ENCODE peak calls at places on chromosomes 5 and 9, in eight cellular contexts. L is activated CD4-positive, alpha-beta T cell treated with anti-CD3 and anti-CD28 coated beads, Interleukin-2, amount 50 U/mL, for 1 hour; W is HT-29; N is AG08395; K is activated naive CD4-positive, alpha-beta T cell; Z is activated T-cell treated with anti-CD3 and anti-CD28 coated beads, Interleukin-2, amount 50 U/mL, for 72 hours; V is A172; S is activated naive CD8-positive, alpha-beta T cell treated with anti-CD3 and anti-CD28 coated beads, Interleukin-2, amount 10 ng/mL, durations not matched to agents 7 days and 5 days. M is an unnamed sample.

GRCh38 chr9:106622148-106622547 is 240.8 kb upstream of the ZNF462 start:
- DNase-seq in L (no peak), W (no peak), N (no peak), K (no peak), Z (no peak), V (no peak), S (no peak), M (no peak)

GRCh38 chr5:102809033-102809432 is 53.9 kb downstream of the PAM start:
- DNase-seq in L (no peak), W (no peak), N (no peak), K (no peak), Z (no peak), V (no peak), S (no peak), M (no peak)

GRCh38 chr9:89435315-89435823 is 62.5 kb downstream of the SEMA4D start:
- DNase-seq in L (no peak), W (peak), N (no peak), K (no peak), Z (no peak), V (no peak), S (no peak), M (no peak)

GRCh38 chr5:173178369-173178910 is 34.1 kb downstream of the BNIP1 start:
- DNase-seq in L (no peak), W (no peak), N (no peak), K (no peak), Z (no peak), V (no peak), S (no peak), M (no peak)

GRCh38 chr9:111036946-111037743 is 1.1 kb downstream of the LPAR1 start:
- DNase-seq in L (no peak), W (no peak), N (no peak), K (no peak), Z (no peak), V (no peak), S (no peak), M (no peak)

GRCh38 chr9:128043467-128043868 is 23.7 kb downstream of the NAIF1 start:
- DNase-seq in L (no peak), W (no peak), N (no peak), K (no peak), Z (no peak), V (no peak), S (no peak), M (no peak)

GRCh38 chr9:112858625-112859147 is 32.0 kb downstream of the SLC46A2 start:
- DNase-seq in L (no peak), W (no peak), N (peak), K (no peak), Z (no peak), V (no peak), S (no peak), M (no peak)

GRCh38 chr5:75601996-75602395 is 9.3 kb upstream of the ANKDD1B start:
- DNase-seq in L (no peak), W (no peak), N (no peak), K (no peak), Z (no peak), V (peak), S (no peak), M (no peak)

GRCh38 chr9:87594218-87594617 is 96.6 kb downstream of the DAPK1 start:
- DNase-seq in L (no peak), W (no peak), N (no peak), K (no peak), Z (no peak), V (no peak), S (no peak), M (no peak)

GRCh38 chr5:531749-532315 is 7.6 kb upstream of the SLC9A3 start:
- DNase-seq in L (no peak), W (no peak), N (no peak), K (no peak), Z (no peak), V (no peak), S (no peak), M (no peak)

GRCh38 chr9:132857031-132857430 is 21.1 kb downstream of the AK8 start:
- DNase-seq in L (no peak), W (no peak), N (peak), K (no peak), Z (no peak), V (peak), S (no peak), M (no peak)

GRCh38 chr9:133876836-133877235 is 115.3 kb downstream of the VAV2 start:
- DNase-seq in L (no peak), W (no peak), N (no peak), K (no peak), Z (no peak), V (no peak), S (no peak), M (no peak)

GRCh38 chr5:177111720-177112394 is 21.7 kb upstream of the NSD1 start:
- DNase-seq in L (peak), W (peak), N (peak), K (peak), Z (peak), V (peak), S (peak), M (peak)

GRCh38 chr5:66976108-66976507 is 220.5 kb downstream of the CD180 start:
- DNase-seq in L (no peak), W (no peak), N (no peak), K (no peak), Z (no peak), V (no peak), S (no peak), M (no peak)

GRCh38 chr5:172411423-172412111 is 42.8 kb downstream of the SH3PXD2B start:
- DNase-seq in L (no peak), W (no peak), N (peak), K (no peak), Z (peak), V (no peak), S (no peak), M (no peak)

GRCh38 chr9:39108145-39108544 is 179.8 kb downstream of the CNTNAP3 start:
- DNase-seq in L (no peak), W (no peak), N (no peak), K (no peak), Z (no peak), V (no peak), S (no peak), M (no peak)

GRCh38 chr5:181246276-181247050 is 2.8 kb upstream of the RACK1 start:
- DNase-seq in L (peak), W (peak), N (peak), K (no peak), Z (peak), V (peak), S (peak), M (no peak)

GRCh38 chr5:110840347-110840960 is 101.6 kb downstream of the SLC25A46 start:
- DNase-seq in L (no peak), W (no peak), N (no peak), K (no peak), Z (no peak), V (no peak), S (no peak), M (no peak)

GRCh38 chr5:139177809-139178581 is 20.2 kb downstream of the SIL1 start:
- DNase-seq in L (no peak), W (no peak), N (no peak), K (no peak), Z (no peak), V (no peak), S (no peak), M (no peak)

GRCh38 chr5:98938459-98938858 is 9.7 kb upstream of the CHD1 start:
- DNase-seq in L (no peak), W (no peak), N (peak), K (no peak), Z (no peak), V (no peak), S (no peak), M (no peak)

GRCh38 chr9:137281345-137282116 is 4.0 kb downstream of the TOR4A start:
- DNase-seq in L (no peak), W (no peak), N (no peak), K (no peak), Z (no peak), V (no peak), S (peak), M (no peak)

GRCh38 chr9:129237195-129237611 is 59.1 kb upstream of the IER5L start:
- DNase-seq in L (peak), W (no peak), N (peak), K (peak), Z (peak), V (peak), S (no peak), M (no peak)

GRCh38 chr9:137077010-137077747 is at the start of gene UAP1L1:
- DNase-seq in L (peak), W (no peak), N (peak), K (no peak), Z (peak), V (peak), S (peak), M (peak)

GRCh38 chr5:141782991-141783598 is 95.1 kb downstream of the PCDH1 start:
- DNase-seq in L (no peak), W (no peak), N (no peak), K (no peak), Z (no peak), V (peak), S (no peak), M (no peak)

GRCh38 chr5:170860818-170861217 is 1.0 kb upstream of the RANBP17 start:
- DNase-seq in L (no peak), W (peak), N (no peak), K (no peak), Z (no peak), V (no peak), S (no peak), M (no peak)

GRCh38 chr5:16570121-16570815 is 46.5 kb downstream of the RETREG1 start:
- DNase-seq in L (no peak), W (no peak), N (peak), K (no peak), Z (no peak), V (no peak), S (no peak), M (no peak)

GRCh38 chr5:1129725-1130082 is 17.8 kb upstream of the SLC12A7 start:
- DNase-seq in L (no peak), W (peak), N (no peak), K (no peak), Z (no peak), V (no peak), S (no peak), M (no peak)

GRCh38 chr9:114263853-114264510 is 58.9 kb upstream of the ORM1 start:
- DNase-seq in L (no peak), W (no peak), N (no peak), K (no peak), Z (no peak), V (no peak), S (no peak), M (no peak)

M was measured in hypothalamus.